ENCODE peak calls at places on chromosomes 13 and 19, in four cellular contexts. K, C, W and T are unnamed samples. For H3K4me1, the result is how much of the 10 kb centered on the place peaks cover.

GRCh38 chr19:10555613-10555979 is 10.2 kb downstream of the KRI1 start:
- ATAC-seq in K (no peak), C (no peak), W (no peak), T (no peak)

GRCh38 chr19:5593245-5593962 is 25.7 kb upstream of the TINCR start:
- ATAC-seq in K (no peak), C (no peak), W (no peak), T (no peak)

GRCh38 chr19:1009976-1010538 is 9.8 kb downstream of the GRIN3B start:
- ATAC-seq in K (peak), C (no peak), W (peak), T (no peak)

GRCh38 chr13:30776661-30777060 is 41.3 kb downstream of the ALOX5AP start:
- ATAC-seq in K (no peak), C (no peak), W (no peak), T (no peak)

GRCh38 chr19:29620931-29621351 is 14.9 kb downstream of the POP4 start:
- ATAC-seq in K (no peak), C (no peak), W (no peak), T (no peak)

GRCh38 chr19:46303345-46303701 is 6.5 kb downstream of the HIF3A start:
- ATAC-seq in K (no peak), C (no peak), W (no peak), T (no peak)

GRCh38 chr13:109794095-109794494 is 7.7 kb upstream of the IRS2 start:
- ATAC-seq in K (no peak), C (no peak), W (peak), T (no peak)

GRCh38 chr13:97288486-97288900 is 66.4 kb downstream of the MBNL2 start:
- ATAC-seq in K (no peak), C (no peak), W (no peak), T (no peak)

GRCh38 chr13:110869231-110869804 is 45.6 kb downstream of the ANKRD10 start:
- ATAC-seq in K (peak), C (peak), W (peak), T (no peak)

GRCh38 chr13:78609464-78610205 is 6.3 kb upstream of the POU4F1 start:
- ATAC-seq in K (peak), C (no peak), W (peak), T (no peak)

GRCh38 chr13:109476001-109476400 is 310.4 kb downstream of the IRS2 start:
- ATAC-seq in K (no peak), C (no peak), W (no peak), T (no peak)

GRCh38 chr13:112726018-112726767 is 36.4 kb downstream of the ATP11A start:
- ATAC-seq in K (peak), C (no peak), W (no peak), T (no peak)

GRCh38 chr19:41886761-41887710 is 4.1 kb downstream of the ARHGEF1 start:
- ATAC-seq in K (no peak), C (no peak), W (no peak), T (no peak)

GRCh38 chr13:29193083-29193482 is 372.9 kb downstream of the MTUS2 start:
- ATAC-seq in K (no peak), C (no peak), W (peak), T (no peak)

GRCh38 chr13:79862515-79862914 is 381.6 kb downstream of the NDFIP2 start:
- ATAC-seq in K (no peak), C (no peak), W (no peak), T (no peak)

GRCh38 chr19:11434703-11435056 is 241 bp downstream of the ODAD3 start:
- ATAC-seq in K (no peak), C (peak), W (peak), T (no peak)

GRCh38 chr13:75825161-75825560 is 189.0 kb downstream of the LMO7 start:
- ATAC-seq in K (no peak), C (no peak), W (no peak), T (no peak)

GRCh38 chr13:60790620-60791019 is 393.6 kb downstream of the TDRD3 start:
- ATAC-seq in K (peak), C (no peak), W (no peak), T (peak)

GRCh38 chr19:29467824-29468401 is 57.9 kb upstream of the VSTM2B start:
- ATAC-seq in K (no peak), C (no peak), W (no peak), T (no peak)

GRCh38 chr13:20942938-20943518 is 40.5 kb upstream of the XPO4 start:
- ATAC-seq in K (no peak), C (no peak), W (no peak), T (no peak)

GRCh38 chr13:28173793-28174192 is 35.4 kb downstream of the PAN3 start:
- ATAC-seq in K (no peak), C (no peak), W (no peak), T (no peak)

GRCh38 chr13:104869501-104869900 is 1666.0 kb downstream of the EFNB2 start:
- ATAC-seq in K (no peak), C (no peak), W (no peak), T (no peak)

GRCh38 chr19:55446060-55446459 is 3.0 kb upstream of the SHISA7 start:
- ATAC-seq in K (no peak), C (no peak), W (no peak), T (no peak)

GRCh38 chr19:33737704-33738103 is 59.0 kb upstream of the KCTD15 start:
- ATAC-seq in K (no peak), C (no peak), W (no peak), T (no peak)

GRCh38 chr13:97537110-97537509 is 103.1 kb downstream of the RAP2A start:
- ATAC-seq in K (no peak), C (no peak), W (no peak), T (no peak)

GRCh38 chr19:18590273-18591272 is 2.0 kb downstream of the REX1BD start:
- ATAC-seq in K (no peak), C (no peak), W (no peak), T (no peak)

GRCh38 chr19:13848811-13849241 is 28.1 kb upstream of the NANOS3 start:
- ATAC-seq in K (no peak), C (no peak), W (no peak), T (no peak)

GRCh38 chr19:49570138-49570856 is 10.1 kb downstream of the NOSIP start:
- ATAC-seq in K (peak), C (peak), W (peak), T (peak)

GRCh38 chr19:49573009-49573408 is 7.3 kb downstream of the NOSIP start:
- ATAC-seq in K (no peak), C (no peak), W (no peak), T (no peak)

GRCh38 chr19:49570997-49571676 is 9.2 kb downstream of the NOSIP start:
- ATAC-seq in K (peak), C (peak), W (no peak), T (no peak)

GRCh38 chr19:49573451-49573850 is 6.9 kb downstream of the NOSIP start:
- ATAC-seq in K (no peak), C (no peak), W (no peak), T (no peak)

DNA sequence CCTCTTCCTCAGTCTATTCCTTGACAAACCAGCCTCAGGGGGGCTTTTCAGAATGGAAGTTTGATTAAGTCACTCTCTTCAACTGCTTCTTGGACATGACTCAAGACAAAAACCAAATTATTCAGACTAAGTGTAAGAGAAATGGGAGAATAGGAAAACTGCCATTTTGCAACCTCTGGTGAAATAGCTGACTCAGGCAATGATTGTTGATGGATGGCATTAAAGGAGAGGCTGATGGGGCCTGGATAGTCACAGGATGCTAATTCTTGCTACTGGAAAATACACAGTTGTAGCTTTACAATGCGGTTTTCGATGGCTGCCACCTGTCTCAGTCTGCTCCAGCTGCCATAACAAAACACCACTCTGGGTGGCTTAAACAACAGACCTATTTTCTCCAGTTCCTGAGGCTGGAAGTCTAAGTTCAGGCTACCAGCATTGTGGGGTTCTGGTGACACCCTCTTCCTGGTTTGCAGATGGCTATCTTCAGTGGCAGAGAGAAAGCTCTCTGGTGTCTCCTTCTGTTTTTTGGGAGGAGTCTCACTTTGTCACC is 6.1 kb downstream of the NOSIP start:
- ATAC-seq in K (no peak), C (no peak), W (no peak), T (no peak)
- H3K4me1 ChIP-seq in K (under half), C (under half), W (under half), T (under half)

GRCh38 chr19:15419413-15420025 is 731 bp upstream of the AKAP8L start:
- ATAC-seq in K (no peak), C (no peak), W (no peak), T (no peak)

GRCh38 chr19:15421136-15421535 is 2.3 kb upstream of the AKAP8L start:
- ATAC-seq in K (no peak), C (no peak), W (no peak), T (no peak)

GRCh38 chr19:15418112-15418587 is 638 bp downstream of the AKAP8L start:
- ATAC-seq in K (no peak), C (no peak), W (peak), T (no peak)

GRCh38 chr19:15417699-15418098 is 1.1 kb downstream of the AKAP8L start:
- ATAC-seq in K (no peak), C (no peak), W (no peak), T (no peak)

DNA sequence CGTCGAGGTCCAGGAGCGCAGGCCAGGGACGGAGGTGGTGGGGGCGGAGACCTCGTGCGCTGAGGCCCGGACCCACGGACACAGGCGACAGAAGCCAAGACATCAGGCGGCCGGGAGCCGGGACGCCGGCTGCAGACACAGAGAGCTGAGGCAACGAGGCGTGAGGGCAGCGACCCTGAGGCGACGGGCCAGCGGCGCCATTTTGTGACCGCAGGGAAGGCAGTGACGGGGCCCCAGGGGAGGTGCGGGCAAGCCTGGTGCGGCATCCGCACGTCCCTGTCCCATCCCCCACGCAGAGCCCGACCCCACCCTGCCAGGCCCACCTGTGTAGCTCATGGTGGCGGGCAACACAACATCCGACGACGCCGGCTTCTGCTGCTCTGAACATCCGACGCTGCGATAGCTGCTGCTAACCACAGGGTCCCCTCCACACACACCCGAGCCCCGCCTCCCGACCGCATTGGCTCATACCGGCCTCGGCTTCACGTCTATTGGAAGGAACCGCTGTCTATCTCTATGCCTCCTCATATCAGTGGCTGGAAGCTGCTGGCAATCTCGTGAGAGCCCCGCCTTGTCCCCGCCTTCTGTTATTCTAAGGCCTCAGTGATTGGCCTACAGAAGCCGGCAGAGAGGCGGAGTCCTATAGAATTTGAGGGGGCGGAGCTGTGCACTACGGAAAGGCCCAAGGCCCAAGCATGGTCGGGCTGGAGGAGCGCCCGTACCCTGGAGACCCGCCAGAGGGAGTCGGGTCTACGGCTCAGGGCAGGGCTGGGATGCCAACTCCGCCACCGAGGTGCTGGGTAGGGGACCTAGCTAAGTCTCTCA is at the start of gene AKAP8L:
- ATAC-seq in K (peak), C (peak), W (peak), T (peak)
- TF ChIP-seq CTCF in K (peak), C (peak), W (peak), T (no peak)

GRCh38 chr13:36555151-36555986 is 118.5 kb upstream of the SERTM1 start:
- ATAC-seq in K (no peak), C (no peak), W (no peak), T (no peak)

GRCh38 chr13:36551445-36551844 is 119.2 kb downstream of the CCNA1 start:
- ATAC-seq in K (no peak), C (no peak), W (no peak), T (no peak)

GRCh38 chr13:36549771-36550170 is 117.5 kb downstream of the CCNA1 start:
- ATAC-seq in K (no peak), C (peak), W (no peak), T (no peak)

GRCh38 chr13:36553501-36553900 is 120.3 kb upstream of the SERTM1 start:
- ATAC-seq in K (no peak), C (no peak), W (no peak), T (no peak)

DNA sequence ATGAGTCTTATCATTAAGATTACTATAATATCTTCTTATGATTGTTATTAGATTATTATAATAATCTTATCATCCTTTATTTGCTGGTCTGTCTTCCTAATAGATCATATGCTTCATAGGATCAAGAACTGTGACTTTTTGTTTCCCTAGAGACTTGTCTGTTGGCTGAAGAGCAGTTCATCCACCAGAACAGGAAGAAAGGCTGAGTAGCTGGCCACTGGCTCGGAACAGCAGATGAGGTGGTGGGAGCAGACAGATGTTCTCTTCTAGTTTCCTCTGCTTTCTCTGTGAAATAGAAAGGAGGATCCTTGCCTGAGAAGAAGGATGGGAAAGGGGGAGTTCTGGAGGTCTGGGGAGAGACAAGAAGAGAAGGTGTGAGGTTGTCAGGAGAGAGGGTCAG is 120.0 kb downstream of the CCNA1 start:
- ATAC-seq in K (no peak), C (no peak), W (no peak), T (no peak)
- H3K4me1 ChIP-seq in K (under half), C (under half), W (under half), T (under half)

GRCh38 chr13:53398051-53398450 is 369.4 kb downstream of the OLFM4 start:
- ATAC-seq in K (no peak), C (no peak), W (no peak), T (no peak)
- TF ChIP-seq CTCF in K (no peak), C (no peak), W (no peak), T (no peak)

GRCh38 chr19:50001158-50001557 is 24.0 kb downstream of the VRK3 start:
- ATAC-seq in K (no peak), C (no peak), W (no peak), T (no peak)

GRCh38 chr19:50001775-50002174 is 23.4 kb downstream of the VRK3 start:
- ATAC-seq in K (no peak), C (no peak), W (no peak), T (no peak)

GRCh38 chr19:50003254-50003788 is 21.9 kb downstream of the VRK3 start:
- ATAC-seq in K (no peak), C (no peak), W (peak), T (no peak)

GRCh38 chr19:50003810-50004419 is 21.3 kb downstream of the VRK3 start:
- ATAC-seq in K (peak), C (peak), W (peak), T (peak)

DNA sequence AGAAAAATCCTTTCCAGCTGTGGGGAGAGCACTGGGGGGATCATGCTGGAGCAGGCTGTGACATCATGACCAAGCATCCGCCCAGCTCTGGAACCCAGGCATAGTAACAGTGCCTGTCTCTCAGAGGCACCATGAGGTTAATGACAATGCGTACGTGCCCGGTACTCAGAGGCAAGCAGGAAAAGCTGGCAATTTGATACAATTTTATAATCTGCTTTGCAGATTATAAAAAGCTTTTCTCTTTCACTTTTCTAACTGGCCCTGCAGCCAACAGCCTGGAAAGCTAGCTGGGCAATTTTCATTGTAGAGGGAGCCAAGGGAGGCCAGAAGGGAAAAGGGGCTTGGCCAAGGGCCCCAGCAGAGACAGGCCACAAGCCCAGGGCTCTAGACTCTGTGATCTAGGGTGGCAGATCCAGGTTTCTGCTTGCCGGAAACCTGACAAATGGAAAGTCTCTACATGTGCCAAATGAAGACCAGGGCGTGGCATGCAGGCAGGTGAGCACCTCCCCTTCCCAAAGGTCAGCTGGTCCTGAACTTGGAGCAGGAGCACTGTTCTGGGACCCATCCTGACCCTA is 22.7 kb downstream of the VRK3 start:
- ATAC-seq in K (no peak), C (no peak), W (no peak), T (no peak)
- H3K4me1 ChIP-seq in K (under half), C (under half), W (under half), T (under half)

GRCh38 chr13:102399791-102400618 is 1.8 kb downstream of the FGF14 start:
- ATAC-seq in K (peak), C (peak), W (peak), T (peak)

GRCh38 chr13:102392810-102393209 is 9.0 kb downstream of the FGF14 start:
- ATAC-seq in K (no peak), C (no peak), W (no peak), T (no peak)

GRCh38 chr13:102395174-102395573 is 6.7 kb downstream of the FGF14 start:
- ATAC-seq in K (no peak), C (no peak), W (no peak), T (no peak)

GRCh38 chr13:102395939-102396338 is 5.9 kb downstream of the FGF14 start:
- ATAC-seq in K (no peak), C (no peak), W (no peak), T (no peak)

GRCh38 chr13:102394158-102395053 is 7.4 kb downstream of the FGF14 start:
- ATAC-seq in K (peak), C (peak), W (peak), T (peak)
- TF ChIP-seq CTCF in K (no peak), C (no peak), W (peak), T (no peak)

GRCh38 chr19:16623066-16623465 is 4.9 kb downstream of the MED26 start:
- ATAC-seq in K (no peak), C (no peak), W (no peak), T (no peak)
- H3K4me1 ChIP-seq in K (under half), C (half or more), W (half or more), T (under half)